ENCODE peak calls at places on chromosomes 13 and 19, in five cellular contexts. One of them, this sample, is unnamed.

GRCh38 chr19:51258761-51259160 is 7.9 kb downstream of the SIGLECL1 start:
- DNase-seq in cardiac muscle cell: no peak
- DNase-seq in prostate gland: no peak
- DNase-seq in upper lobe of left lung: no peak
- DNase-seq in stomach: no peak
- DNase-seq in this sample: no peak

GRCh38 chr13:99692854-99693253 is 191.6 kb downstream of the TM9SF2 start:
- DNase-seq in prostate gland: no peak
- DNase-seq in upper lobe of left lung: no peak
- DNase-seq in cardiac muscle cell: no peak
- DNase-seq in stomach: no peak
- DNase-seq in this sample: no peak

GRCh38 chr13:102597029-102598015 is 536 bp downstream of the TPP2 start:
- DNase-seq in upper lobe of left lung: peak; percentile 91
- DNase-seq in cardiac muscle cell: peak; percentile 31
- DNase-seq in prostate gland: no peak
- DNase-seq in stomach: no peak
- DNase-seq in this sample: no peak

GRCh38 chr13:44726214-44726613 is 150.1 kb upstream of the TSC22D1 start:
- DNase-seq in upper lobe of left lung: no peak
- DNase-seq in stomach: no peak
- DNase-seq in cardiac muscle cell: peak; percentile 97
- DNase-seq in prostate gland: no peak
- DNase-seq in this sample: no peak

GRCh38 chr19:18422530-18423191 is 3.5 kb downstream of the SSBP4 start:
- DNase-seq in prostate gland: no peak
- DNase-seq in cardiac muscle cell: no peak
- DNase-seq in stomach: no peak
- DNase-seq in upper lobe of left lung: peak; percentile 50
- DNase-seq in this sample: peak; percentile 86

GRCh38 chr19:58217069-58217481 is 11.6 kb upstream of the ZNF544 start:
- DNase-seq in stomach: no peak
- DNase-seq in upper lobe of left lung: peak; percentile 73
- DNase-seq in prostate gland: no peak
- DNase-seq in cardiac muscle cell: no peak
- DNase-seq in this sample: no peak

GRCh38 chr13:98144501-98145350 is 1.8 kb downstream of the FARP1 start:
- DNase-seq in stomach: no peak
- DNase-seq in upper lobe of left lung: no peak
- DNase-seq in prostate gland: peak; percentile 46
- DNase-seq in cardiac muscle cell: peak; percentile 44
- DNase-seq in this sample: no peak

GRCh38 chr19:55149078-55150003 is at the start of gene TNNT1:
- DNase-seq in upper lobe of left lung: peak; percentile 21
- DNase-seq in cardiac muscle cell: no peak
- DNase-seq in stomach: no peak
- DNase-seq in prostate gland: no peak
- DNase-seq in this sample: no peak

GRCh38 chr13:49996951-49997895 is at the start of gene TRIM13:
- DNase-seq in stomach: peak; percentile 91
- DNase-seq in cardiac muscle cell: peak; percentile 94
- DNase-seq in prostate gland: peak; percentile 90
- DNase-seq in upper lobe of left lung: peak; percentile 94
- DNase-seq in this sample: peak; percentile 96

GRCh38 chr13:21242236-21242635 is 65.8 kb downstream of the MRPL57 start:
- DNase-seq in upper lobe of left lung: no peak
- DNase-seq in stomach: no peak
- DNase-seq in prostate gland: no peak
- DNase-seq in cardiac muscle cell: no peak
- DNase-seq in this sample: no peak

GRCh38 chr13:48562296-48563066 is 29.6 kb upstream of the RCBTB2 start:
- DNase-seq in stomach: no peak
- DNase-seq in upper lobe of left lung: no peak
- DNase-seq in cardiac muscle cell: no peak
- DNase-seq in prostate gland: no peak
- DNase-seq in this sample: no peak

GRCh38 chr19:37227996-37228395 is 10.0 kb downstream of the ZNF383 start:
- DNase-seq in stomach: no peak
- DNase-seq in upper lobe of left lung: no peak
- DNase-seq in prostate gland: no peak
- DNase-seq in cardiac muscle cell: no peak
- DNase-seq in this sample: no peak

GRCh38 chr13:19117913-19118739 is 63.5 kb downstream of the TUBA3C start:
- DNase-seq in cardiac muscle cell: no peak
- DNase-seq in stomach: no peak
- DNase-seq in prostate gland: no peak
- DNase-seq in upper lobe of left lung: peak; percentile 52
- DNase-seq in this sample: no peak

GRCh38 chr19:55676384-55676783 is 1.4 kb downstream of the EPN1 start:
- DNase-seq in stomach: peak; percentile 90
- DNase-seq in upper lobe of left lung: no peak
- DNase-seq in prostate gland: peak; percentile 82
- DNase-seq in cardiac muscle cell: peak; percentile 27
- DNase-seq in this sample: no peak

GRCh38 chr13:32267836-32268439 is 47.2 kb downstream of the ZAR1L start:
- DNase-seq in prostate gland: peak; percentile 26
- DNase-seq in stomach: peak; percentile 57
- DNase-seq in upper lobe of left lung: no peak
- DNase-seq in cardiac muscle cell: peak; percentile 22
- DNase-seq in this sample: no peak

GRCh38 chr19:6710273-6711077 is 10.0 kb downstream of the C3 start:
- DNase-seq in stomach: no peak
- DNase-seq in prostate gland: no peak
- DNase-seq in cardiac muscle cell: no peak
- DNase-seq in upper lobe of left lung: no peak
- DNase-seq in this sample: peak; percentile 74

GRCh38 chr19:3995619-3996018 is 10.4 kb upstream of the EEF2 start:
- DNase-seq in prostate gland: no peak
- DNase-seq in upper lobe of left lung: no peak
- DNase-seq in cardiac muscle cell: no peak
- DNase-seq in stomach: no peak
- DNase-seq in this sample: no peak

GRCh38 chr13:35961461-35962220 is 169.5 kb downstream of the DCLK1 start:
- DNase-seq in stomach: no peak
- DNase-seq in upper lobe of left lung: no peak
- DNase-seq in prostate gland: no peak
- DNase-seq in cardiac muscle cell: no peak
- DNase-seq in this sample: no peak

GRCh38 chr13:35354305-35354704 is 122.2 kb downstream of the MAB21L1 start:
- DNase-seq in cardiac muscle cell: no peak
- DNase-seq in prostate gland: no peak
- DNase-seq in stomach: no peak
- DNase-seq in upper lobe of left lung: no peak
- DNase-seq in this sample: no peak

GRCh38 chr13:90769387-90769786 is 578.1 kb upstream of the MIR17HG start:
- DNase-seq in prostate gland: no peak
- DNase-seq in upper lobe of left lung: no peak
- DNase-seq in cardiac muscle cell: no peak
- DNase-seq in stomach: no peak
- DNase-seq in this sample: no peak

GRCh38 chr13:42211704-42212103 is 60.2 kb upstream of the AKAP11 start:
- DNase-seq in upper lobe of left lung: no peak
- DNase-seq in stomach: no peak
- DNase-seq in cardiac muscle cell: no peak
- DNase-seq in prostate gland: no peak
- DNase-seq in this sample: no peak

GRCh38 chr19:52258426-52258825 is 11.0 kb upstream of the ZNF766 start:
- DNase-seq in cardiac muscle cell: peak; percentile 16
- DNase-seq in upper lobe of left lung: no peak
- DNase-seq in prostate gland: no peak
- DNase-seq in stomach: no peak
- DNase-seq in this sample: no peak

GRCh38 chr13:97855570-97855970 is 97.9 kb upstream of the IPO5 start:
- DNase-seq in stomach: no peak
- DNase-seq in cardiac muscle cell: peak; percentile 92
- DNase-seq in upper lobe of left lung: no peak
- DNase-seq in prostate gland: peak; percentile 47
- DNase-seq in this sample: no peak

GRCh38 chr19:55605637-55606470 is at the start of gene ZNF865:
- DNase-seq in stomach: peak; percentile 77
- DNase-seq in upper lobe of left lung: no peak
- DNase-seq in prostate gland: peak; percentile 69
- DNase-seq in cardiac muscle cell: peak; percentile 92
- DNase-seq in this sample: peak; percentile 89

GRCh38 chr13:47794963-47795362 is 206.1 kb downstream of the SUCLA2 start:
- DNase-seq in upper lobe of left lung: no peak
- DNase-seq in cardiac muscle cell: peak; percentile 41
- DNase-seq in prostate gland: no peak
- DNase-seq in stomach: no peak
- DNase-seq in this sample: no peak

GRCh38 chr19:38744298-38744681 is at the start of gene CAPN12:
- DNase-seq in prostate gland: no peak
- DNase-seq in cardiac muscle cell: no peak
- DNase-seq in stomach: no peak
- DNase-seq in upper lobe of left lung: peak; percentile 21
- DNase-seq in this sample: no peak

GRCh38 chr19:41175825-41176734 is 16.9 kb upstream of the CYP2S1 start:
- DNase-seq in prostate gland: peak; percentile 74
- DNase-seq in stomach: peak; percentile 62
- DNase-seq in cardiac muscle cell: peak; percentile 73
- DNase-seq in upper lobe of left lung: no peak
- DNase-seq in this sample: no peak

GRCh38 chr13:99558570-99559180 is 57.4 kb downstream of the TM9SF2 start:
- DNase-seq in stomach: no peak
- DNase-seq in cardiac muscle cell: no peak
- DNase-seq in prostate gland: no peak
- DNase-seq in upper lobe of left lung: no peak
- DNase-seq in this sample: no peak

GRCh38 chr13:98794498-98794897 is 42.0 kb upstream of the SLC15A1 start:
- DNase-seq in prostate gland: no peak
- DNase-seq in cardiac muscle cell: no peak
- DNase-seq in upper lobe of left lung: no peak
- DNase-seq in stomach: no peak
- DNase-seq in this sample: no peak

GRCh38 chr19:38685666-38686529 is 38.4 kb downstream of the ACTN4 start:
- DNase-seq in prostate gland: no peak
- DNase-seq in cardiac muscle cell: peak; percentile 81
- DNase-seq in upper lobe of left lung: no peak
- DNase-seq in stomach: no peak
- DNase-seq in this sample: no peak

GRCh38 chr13:73220966-73221720 is 162.3 kb downstream of the KLF5 start:
- DNase-seq in stomach: no peak
- DNase-seq in upper lobe of left lung: no peak
- DNase-seq in prostate gland: no peak
- DNase-seq in cardiac muscle cell: no peak
- DNase-seq in this sample: no peak

GRCh38 chr19:30911491-30911890 is 437.7 kb downstream of the TSHZ3 start:
- DNase-seq in cardiac muscle cell: no peak
- DNase-seq in stomach: no peak
- DNase-seq in prostate gland: no peak
- DNase-seq in upper lobe of left lung: no peak
- DNase-seq in this sample: no peak

GRCh38 chr13:23570099-23570926 is at the start of gene TNFRSF19:
- DNase-seq in prostate gland: peak; percentile 68
- DNase-seq in cardiac muscle cell: peak; percentile 84
- DNase-seq in stomach: no peak
- DNase-seq in upper lobe of left lung: no peak
- DNase-seq in this sample: no peak

GRCh38 chr13:19766637-19767036 is 16.1 kb downstream of the PSPC1 start:
- DNase-seq in upper lobe of left lung: no peak
- DNase-seq in stomach: no peak
- DNase-seq in prostate gland: no peak
- DNase-seq in cardiac muscle cell: no peak
- DNase-seq in this sample: no peak

GRCh38 chr19:36837525-36837901 is 674 bp downstream of the ZNF790 start:
- DNase-seq in cardiac muscle cell: no peak
- DNase-seq in upper lobe of left lung: no peak
- DNase-seq in prostate gland: no peak
- DNase-seq in stomach: no peak
- DNase-seq in this sample: no peak

GRCh38 chr19:45099465-45100201 is 6.7 kb downstream of the PPP1R37 start:
- DNase-seq in cardiac muscle cell: no peak
- DNase-seq in stomach: peak; percentile 63
- DNase-seq in upper lobe of left lung: no peak
- DNase-seq in prostate gland: no peak
- DNase-seq in this sample: no peak
- H3K4me1 ChIP-seq in cardiac muscle cell: peaks cover 20% of the 10 kb centered on the region
- H3K4me1 ChIP-seq in stomach: peaks cover 100% of the 10 kb centered on the region
- H3K4me1 ChIP-seq in upper lobe of left lung: peaks cover 41% of the 10 kb centered on the region
- H3K4me1 ChIP-seq in prostate gland: peaks cover 27% of the 10 kb centered on the region
- H3K4me1 ChIP-seq in this sample: peaks cover 39% of the 10 kb centered on the region

GRCh38 chr13:113442985-113443362 is 10.3 kb downstream of the ADPRHL1 start:
- DNase-seq in prostate gland: no peak
- DNase-seq in upper lobe of left lung: no peak
- DNase-seq in cardiac muscle cell: no peak
- DNase-seq in stomach: no peak
- DNase-seq in this sample: no peak
- H3K4me1 ChIP-seq in prostate gland: no peaks in the 10 kb centered on the region
- H3K4me1 ChIP-seq in upper lobe of left lung: no peaks in the 10 kb centered on the region
- H3K4me1 ChIP-seq in cardiac muscle cell: no peaks in the 10 kb centered on the region
- H3K4me1 ChIP-seq in stomach: peaks cover 28% of the 10 kb centered on the region
- H3K4me1 ChIP-seq in this sample: no peaks in the 10 kb centered on the region

GRCh38 chr19:48954011-48954594 is 572 bp upstream of the BAX start:
- DNase-seq in cardiac muscle cell: no peak
- DNase-seq in prostate gland: no peak
- DNase-seq in stomach: no peak
- DNase-seq in upper lobe of left lung: no peak
- DNase-seq in this sample: no peak
- H3K4me1 ChIP-seq in cardiac muscle cell: no peaks in the 10 kb centered on the region
- H3K4me1 ChIP-seq in prostate gland: no peaks in the 10 kb centered on the region
- H3K4me1 ChIP-seq in stomach: peaks cover 23% of the 10 kb centered on the region
- H3K4me1 ChIP-seq in upper lobe of left lung: peaks cover 14% of the 10 kb centered on the region
- H3K4me1 ChIP-seq in this sample: peaks cover 20% of the 10 kb centered on the region

GRCh38 chr19:19453129-19453461 is 47.6 kb downstream of the GATAD2A start:
- DNase-seq in prostate gland: no peak
- DNase-seq in cardiac muscle cell: no peak
- DNase-seq in stomach: no peak
- DNase-seq in upper lobe of left lung: no peak
- DNase-seq in this sample: no peak
- H3K4me1 ChIP-seq in prostate gland: no peaks in the 10 kb centered on the region
- H3K4me1 ChIP-seq in cardiac muscle cell: peaks cover 18% of the 10 kb centered on the region
- H3K4me1 ChIP-seq in stomach: peaks cover 48% of the 10 kb centered on the region
- H3K4me1 ChIP-seq in upper lobe of left lung: peaks cover 28% of the 10 kb centered on the region
- H3K4me1 ChIP-seq in this sample: peaks cover 89% of the 10 kb centered on the region

GRCh38 chr19:13062317-13062716 is 40.3 kb downstream of the LYL1 start:
- DNase-seq in upper lobe of left lung: no peak
- DNase-seq in prostate gland: no peak
- DNase-seq in stomach: no peak
- DNase-seq in cardiac muscle cell: no peak
- DNase-seq in this sample: no peak

GRCh38 chr19:13066231-13066630 is 36.4 kb downstream of the LYL1 start:
- DNase-seq in cardiac muscle cell: no peak
- DNase-seq in stomach: no peak
- DNase-seq in prostate gland: no peak
- DNase-seq in upper lobe of left lung: no peak
- DNase-seq in this sample: no peak

GRCh38 chr19:13064092-13064489 is 38.6 kb downstream of the LYL1 start:
- DNase-seq in cardiac muscle cell: no peak
- DNase-seq in upper lobe of left lung: no peak
- DNase-seq in prostate gland: no peak
- DNase-seq in stomach: no peak
- DNase-seq in this sample: no peak

GRCh38 chr19:13060964-13061927 is 41.4 kb downstream of the LYL1 start:
- DNase-seq in cardiac muscle cell: peak; percentile 82
- DNase-seq in prostate gland: peak; percentile 81
- DNase-seq in upper lobe of left lung: peak; percentile 95
- DNase-seq in stomach: peak; percentile 87
- DNase-seq in this sample: peak; percentile 95

GRCh38 chr19:13063461-13064091 is 39.1 kb downstream of the LYL1 start:
- DNase-seq in cardiac muscle cell: no peak
- DNase-seq in stomach: no peak
- DNase-seq in prostate gland: no peak
- DNase-seq in upper lobe of left lung: no peak
- DNase-seq in this sample: no peak
- H3K4me1 ChIP-seq in cardiac muscle cell: peaks cover 4% of the 10 kb centered on the region
- H3K4me1 ChIP-seq in stomach: peaks cover 98% of the 10 kb centered on the region
- H3K4me1 ChIP-seq in prostate gland: peaks cover 58% of the 10 kb centered on the region
- H3K4me1 ChIP-seq in upper lobe of left lung: peaks cover 78% of the 10 kb centered on the region
- H3K4me1 ChIP-seq in this sample: peaks cover 22% of the 10 kb centered on the region